ENCODE peak calls at places on chromosome 20, in nine cellular contexts. X is activated gamma-delta T cell treated with Interleukin-2 at 50 U/mL for 16 hours; Q is endothelial cell; L is esophagus squamous epithelium; B is Daoy; D is brain pericyte; S is activated naive CD8-positive, alpha-beta T cell treated with anti-CD3 and anti-CD28 coated beads for 36 hours; F is AG08396; P is GM04504. E is an unnamed sample.
A peak's percentile ranks its signal among the peaks of the same experiment; 100 is the strongest.

GRCh38 chr20:59120491-59120890 is 43.1 kb upstream of the ZNF831 start:
- DNase-seq in X (peak; percentile 17), Q (no peak), L (no peak), B (no peak), D (no peak), S (peak; percentile 50), F (no peak), P (no peak), E (peak; percentile 60)

GRCh38 chr20:44056010-44056698 is 130.8 kb downstream of the JPH2 start:
- DNase-seq in X (peak; percentile 55), Q (peak; percentile 65), L (no peak), B (peak; percentile 23), D (no peak), S (peak; percentile 59), F (no peak), P (no peak), E (no peak)

GRCh38 chr20:24575811-24576210 is 106.4 kb downstream of the SYNDIG1 start:
- DNase-seq in X (no peak), Q (no peak), L (no peak), B (no peak), D (no peak), S (no peak), F (no peak), P (no peak), E (no peak)

GRCh38 chr20:63183422-63184146 is 32.3 kb downstream of the YTHDF1 start:
- DNase-seq in X (peak; percentile 49), Q (peak; percentile 71), L (no peak), B (peak; percentile 53), D (no peak), S (peak; percentile 59), F (peak; percentile 73), P (no peak), E (no peak)

GRCh38 chr20:8782804-8783203 is 286.1 kb upstream of the PLCB4 start:
- DNase-seq in X (no peak), Q (no peak), L (no peak), B (no peak), D (no peak), S (no peak), F (no peak), P (peak; percentile 51), E (no peak)

GRCh38 chr20:44930517-44931168 is 20.8 kb downstream of the PABPC1L start:
- DNase-seq in X (no peak), Q (no peak), L (no peak), B (no peak), D (no peak), S (no peak), F (no peak), P (no peak), E (no peak)

GRCh38 chr20:58416832-58417231 is 27.8 kb downstream of the VAPB start:
- DNase-seq in X (no peak), Q (no peak), L (no peak), B (no peak), D (no peak), S (no peak), F (no peak), P (no peak), E (no peak)

GRCh38 chr20:23150304-23151007 is 64.3 kb upstream of the CD93 start:
- DNase-seq in X (no peak), Q (no peak), L (no peak), B (no peak), D (no peak), S (no peak), F (no peak), P (no peak), E (no peak)

GRCh38 chr20:50635676-50636600 is 55.4 kb downstream of the RIPOR3 start:
- DNase-seq in X (peak; percentile 21), Q (peak; percentile 89), L (no peak), B (peak; percentile 79), D (no peak), S (peak; percentile 66), F (peak; percentile 79), P (no peak), E (no peak)

GRCh38 chr20:57409672-57410397 is 18.6 kb downstream of the RBM38 start:
- DNase-seq in X (no peak), Q (no peak), L (no peak), B (no peak), D (no peak), S (no peak), F (no peak), P (no peak), E (no peak)

GRCh38 chr20:62928246-62928939 is 2.1 kb upstream of the DIDO1 start:
- DNase-seq in X (no peak), Q (peak; percentile 65), L (no peak), B (no peak), D (no peak), S (no peak), F (no peak), P (no peak), E (no peak)

GRCh38 chr20:60804918-60805631 is 447.0 kb upstream of the CDH4 start:
- DNase-seq in X (no peak), Q (peak; percentile 18), L (no peak), B (peak; percentile 11), D (no peak), S (no peak), F (no peak), P (no peak), E (no peak)

GRCh38 chr20:43844778-43845614 is 69.7 kb upstream of the TOX2 start:
- DNase-seq in X (no peak), Q (no peak), L (no peak), B (peak; percentile 95), D (no peak), S (no peak), F (peak; percentile 82), P (peak; percentile 92), E (no peak)

GRCh38 chr20:35954907-35955251 is 577 bp upstream of the SCAND1 start:
- DNase-seq in X (no peak), Q (no peak), L (no peak), B (peak; percentile 21), D (no peak), S (no peak), F (peak; percentile 55), P (no peak), E (no peak)

GRCh38 chr20:62346398-62347150 is 20.5 kb downstream of the LAMA5 start:
- DNase-seq in X (no peak), Q (no peak), L (no peak), B (no peak), D (no peak), S (no peak), F (no peak), P (no peak), E (no peak)

GRCh38 chr20:58142843-58143185 is 85.6 kb downstream of the ANKRD60 start:
- DNase-seq in X (no peak), Q (no peak), L (no peak), B (no peak), D (no peak), S (no peak), F (no peak), P (no peak), E (no peak)

GRCh38 chr20:37922016-37922415 is 19.1 kb downstream of the VSTM2L start:
- DNase-seq in X (no peak), Q (no peak), L (no peak), B (no peak), D (no peak), S (peak; percentile 33), F (no peak), P (no peak), E (no peak)

GRCh38 chr20:40265872-40266533 is 423.0 kb downstream of the MAFB start:
- DNase-seq in X (no peak), Q (peak; percentile 40), L (no peak), B (peak; percentile 14), D (peak; percentile 18), S (no peak), F (peak; percentile 20), P (no peak), E (no peak)

GRCh38 chr20:32484221-32485125 is 100.7 kb downstream of the NOL4L start:
- DNase-seq in X (peak; percentile 36), Q (peak; percentile 65), L (no peak), B (peak; percentile 41), D (no peak), S (no peak), F (peak; percentile 59), P (no peak), E (no peak)

GRCh38 chr20:38302721-38303120 is 1.2 kb upstream of the BPI start:
- DNase-seq in X (no peak), Q (no peak), L (no peak), B (no peak), D (no peak), S (no peak), F (no peak), P (no peak), E (no peak)

GRCh38 chr20:53402233-53403005 is 191.2 kb downstream of the ZNF217 start:
- DNase-seq in X (peak; percentile 41), Q (no peak), L (no peak), B (no peak), D (no peak), S (peak; percentile 14), F (no peak), P (no peak), E (no peak)

GRCh38 chr20:41306061-41306727 is 11.3 kb downstream of the ZHX3 start:
- DNase-seq in X (no peak), Q (no peak), L (no peak), B (no peak), D (no peak), S (no peak), F (no peak), P (no peak), E (no peak)

GRCh38 chr20:13037727-13038126 is 29.0 kb downstream of the SPTLC3 start:
- DNase-seq in X (no peak), Q (no peak), L (no peak), B (peak; percentile 35), D (no peak), S (no peak), F (peak; percentile 10), P (no peak), E (no peak)

GRCh38 chr20:5569021-5569420 is 181.2 kb upstream of the SHLD1 start:
- DNase-seq in X (peak; percentile 44), Q (peak; percentile 37), L (no peak), B (peak; percentile 8), D (no peak), S (no peak), F (no peak), P (no peak), E (no peak)

GRCh38 chr20:49230021-49230420 is 10.8 kb downstream of the DDX27 start:
- DNase-seq in X (no peak), Q (no peak), L (no peak), B (no peak), D (no peak), S (no peak), F (no peak), P (no peak), E (no peak)

GRCh38 chr20:32522525-32522774 is 62.7 kb downstream of the NOL4L start:
- DNase-seq in X (no peak), Q (no peak), L (no peak), B (no peak), D (no peak), S (no peak), F (no peak), P (no peak), E (no peak)

GRCh38 chr20:36312724-36313441 is 6.7 kb downstream of the DLGAP4 start:
- DNase-seq in X (no peak), Q (no peak), L (no peak), B (no peak), D (no peak), S (no peak), F (no peak), P (no peak), E (no peak)

GRCh38 chr20:35845561-35845960 is 73.7 kb downstream of the PHF20 start:
- DNase-seq in X (no peak), Q (no peak), L (no peak), B (peak; percentile 11), D (no peak), S (no peak), F (no peak), P (no peak), E (no peak)

GRCh38 chr20:25749667-25750066 is 53.0 kb upstream of the ZNF337 start:
- DNase-seq in X (no peak), Q (no peak), L (no peak), B (no peak), D (no peak), S (no peak), F (no peak), P (no peak), E (no peak)

GRCh38 chr20:57582432-57583288 is 21.8 kb downstream of the PCK1 start:
- DNase-seq in X (no peak), Q (peak; percentile 52), L (no peak), B (peak; percentile 34), D (peak; percentile 41), S (no peak), F (peak; percentile 51), P (no peak), E (peak; percentile 87)

GRCh38 chr20:21230220-21230619 is 72.9 kb upstream of the XRN2 start:
- DNase-seq in X (no peak), Q (no peak), L (no peak), B (no peak), D (no peak), S (no peak), F (no peak), P (no peak), E (no peak)

E was measured in ascending aorta.